ENCODE peak calls at places on chromosomes 11 and 22, in ten cellular contexts. P, T, J, E, K, M, N, C, X and U are unnamed samples.
A peak's percentile ranks its signal among the peaks of the same experiment; 100 is the strongest.

GRCh38 chr22:45127866-45128265 is 35.9 kb upstream of the NUP50 start:
- DNase-seq in P (no peak), T (no peak), J (no peak), E (no peak), K (no peak), M (no peak), N (no peak), C (no peak), X (peak; percentile 36), U (no peak)

GRCh38 chr11:20113147-20113435 is 47.2 kb downstream of the DBX1 start:
- DNase-seq in P (no peak), T (no peak), J (no peak), E (no peak), K (no peak), M (no peak), N (no peak), C (no peak), X (peak; percentile 37), U (no peak)

GRCh38 chr11:130876100-130876499 is 40.2 kb downstream of the SNX19 start:
- DNase-seq in P (no peak), T (no peak), J (no peak), E (no peak), K (no peak), M (no peak), N (no peak), C (no peak), X (no peak), U (no peak)

GRCh38 chr22:17845790-17846189 is 71.5 kb upstream of the BID start:
- DNase-seq in P (peak; percentile 30), T (no peak), J (no peak), E (no peak), K (no peak), M (no peak), N (peak; percentile 35), C (peak; percentile 74), X (no peak), U (no peak)

GRCh38 chr11:124569697-124570096 is at the start of gene OR8A1:
- DNase-seq in P (no peak), T (no peak), J (no peak), E (no peak), K (no peak), M (no peak), N (no peak), C (no peak), X (no peak), U (no peak)

GRCh38 chr11:116257092-116257491 is 515.7 kb downstream of the BUD13 start:
- DNase-seq in P (no peak), T (no peak), J (no peak), E (no peak), K (no peak), M (peak; percentile 44), N (no peak), C (peak; percentile 33), X (no peak), U (no peak)

GRCh38 chr22:44289429-44290171 is 23.2 kb downstream of the SHISAL1 start:
- DNase-seq in P (no peak), T (no peak), J (no peak), E (no peak), K (no peak), M (no peak), N (no peak), C (peak; percentile 67), X (no peak), U (no peak)

GRCh38 chr22:21961886-21962654 is 9.4 kb upstream of the PPM1F start:
- DNase-seq in P (no peak), T (no peak), J (peak; percentile 90), E (no peak), K (no peak), M (no peak), N (no peak), C (no peak), X (peak; percentile 57), U (no peak)

GRCh38 chr22:44880588-44881245 is 128.3 kb downstream of the ARHGAP8 start:
- DNase-seq in P (no peak), T (no peak), J (no peak), E (peak; percentile 39), K (peak; percentile 28), M (no peak), N (no peak), C (no peak), X (no peak), U (no peak)

GRCh38 chr22:24428751-24429410 is 1.5 kb downstream of the ADORA2A start:
- DNase-seq in P (no peak), T (no peak), J (no peak), E (peak; percentile 68), K (peak; percentile 18), M (no peak), N (no peak), C (peak; percentile 59), X (no peak), U (no peak)

GRCh38 chr11:86620796-86621575 is 51.4 kb downstream of the ME3 start:
- DNase-seq in P (no peak), T (no peak), J (no peak), E (no peak), K (no peak), M (no peak), N (no peak), C (no peak), X (no peak), U (no peak)

GRCh38 chr11:48093323-48093722 is 113.0 kb downstream of the PTPRJ start:
- DNase-seq in P (no peak), T (no peak), J (no peak), E (no peak), K (no peak), M (no peak), N (no peak), C (no peak), X (no peak), U (no peak)

GRCh38 chr22:44963055-44963454 is 46.8 kb downstream of the PHF21B start:
- DNase-seq in P (no peak), T (no peak), J (no peak), E (no peak), K (no peak), M (no peak), N (no peak), C (no peak), X (no peak), U (no peak)

DNA sequence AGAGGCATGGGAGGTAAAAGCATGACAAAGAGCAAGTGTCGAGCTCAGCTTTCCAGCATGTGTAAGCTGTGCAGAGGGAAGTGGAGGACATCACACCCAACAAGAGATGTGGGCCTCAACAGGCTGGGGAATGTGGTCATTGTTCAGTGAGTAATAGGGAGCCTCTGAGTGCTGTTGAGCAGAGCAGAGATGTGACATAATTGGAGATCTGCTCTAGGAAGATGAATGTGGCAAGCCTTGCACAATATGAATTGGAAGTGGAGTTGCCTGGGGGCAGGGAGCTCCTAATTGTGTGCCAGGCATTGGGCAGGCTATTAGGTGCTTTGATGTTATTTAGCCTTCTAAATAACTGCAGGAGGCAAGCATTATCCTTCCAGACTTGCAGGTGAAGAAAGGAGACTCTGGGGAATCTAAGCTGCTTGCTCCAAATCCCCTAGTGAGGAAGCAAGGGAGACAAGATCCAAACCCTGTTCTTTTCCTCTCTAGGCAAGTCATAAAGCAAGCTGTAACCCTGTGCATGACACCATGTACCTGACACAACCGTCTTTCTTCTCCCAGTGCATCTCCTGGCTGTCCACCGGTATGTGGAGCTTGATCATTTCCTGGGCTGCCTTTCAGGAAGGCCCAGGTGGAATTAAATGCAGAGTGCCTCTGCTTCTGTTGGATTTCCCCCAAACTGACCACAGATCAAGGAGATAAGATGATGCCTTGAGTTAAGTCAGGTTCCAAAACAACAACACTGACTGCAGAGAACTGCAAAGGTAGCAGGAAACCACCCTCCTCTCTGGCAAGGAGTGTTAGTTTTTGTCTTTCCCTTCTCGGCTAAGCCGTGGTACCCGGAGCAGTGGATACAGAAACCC is 221.4 kb downstream of the TENM4 start:
- DNase-seq in P (no peak), T (no peak), J (no peak), E (no peak), K (no peak), M (no peak), N (no peak), C (no peak), X (peak; percentile 86), U (no peak)
- H3K27ac ChIP-seq in P (no peak overlapping the region), T (no peak overlapping the region), J (no peak overlapping the region), E (no peak overlapping the region), K (no peak overlapping the region), M (no peak overlapping the region), N (no peak overlapping the region), C (no peak overlapping the region), X (no peak overlapping the region), U (no peak overlapping the region)

GRCh38 chr11:7516488-7516887 is 2.7 kb downstream of the PPFIBP2 start:
- DNase-seq in P (no peak), T (no peak), J (no peak), E (no peak), K (no peak), M (no peak), N (no peak), C (no peak), X (no peak), U (no peak)
- H3K27ac ChIP-seq in P (no peak overlapping the region), T (no peak overlapping the region), J (no peak overlapping the region), E (no peak overlapping the region), K (no peak overlapping the region), M (no peak overlapping the region), N (no peak overlapping the region), C (no peak overlapping the region), X (no peak overlapping the region), U (no peak overlapping the region)

GRCh38 chr11:13680501-13681264 is 12.2 kb downstream of the FAR1 start:
- DNase-seq in P (no peak), T (no peak), J (no peak), E (no peak), K (no peak), M (no peak), N (peak; percentile 6), C (no peak), X (no peak), U (no peak)

GRCh38 chr11:13682212-13682611 is 13.7 kb downstream of the FAR1 start:
- DNase-seq in P (no peak), T (no peak), J (no peak), E (no peak), K (no peak), M (no peak), N (no peak), C (no peak), X (no peak), U (no peak)

GRCh38 chr11:13681470-13681869 is 13.0 kb downstream of the FAR1 start:
- DNase-seq in P (no peak), T (no peak), J (no peak), E (no peak), K (no peak), M (no peak), N (no peak), C (no peak), X (no peak), U (no peak)

GRCh38 chr11:13687271-13687670 is 18.8 kb downstream of the FAR1 start:
- DNase-seq in P (no peak), T (no peak), J (no peak), E (no peak), K (no peak), M (peak; percentile 60), N (no peak), C (no peak), X (no peak), U (no peak)

GRCh38 chr11:13685461-13686108 is 17.1 kb downstream of the FAR1 start:
- DNase-seq in P (no peak), T (no peak), J (no peak), E (no peak), K (no peak), M (no peak), N (peak; percentile 9), C (no peak), X (no peak), U (no peak)
- H3K27ac ChIP-seq in P (no peak overlapping the region), T (no peak overlapping the region), J (no peak overlapping the region), E (no peak overlapping the region), K (no peak overlapping the region), M (no peak overlapping the region), N (peak overlapping the region; percentile 19), C (no peak overlapping the region), X (no peak overlapping the region), U (no peak overlapping the region)

GRCh38 chr11:78027759-78028158 is 4.7 kb upstream of the KCTD14 start:
- DNase-seq in P (no peak), T (no peak), J (no peak), E (no peak), K (no peak), M (no peak), N (no peak), C (no peak), X (no peak), U (no peak)
- H3K27ac ChIP-seq in P (no peak overlapping the region), T (no peak overlapping the region), J (no peak overlapping the region), E (no peak overlapping the region), K (no peak overlapping the region), M (no peak overlapping the region), N (no peak overlapping the region), C (no peak overlapping the region), X (no peak overlapping the region), U (no peak overlapping the region)